ENCODE peak calls at places on chromosome 21, in five cellular contexts. One of them, this sample, is unnamed.

GRCh38 chr21:32558131-32558530 is 27.2 kb downstream of the TCP10L start:
- DNase-seq in MM.1S: no peak
- DNase-seq in A549: no peak
- DNase-seq in naive thymus-derived CD4-positive, alpha-beta T cell: no peak
- DNase-seq in fibroblast of mammary gland: no peak
- DNase-seq in this sample: no peak

GRCh38 chr21:44848821-44849521 is 24.5 kb downstream of the PTTG1IP start:
- DNase-seq in MM.1S: no peak
- DNase-seq in A549: no peak
- DNase-seq in naive thymus-derived CD4-positive, alpha-beta T cell: no peak
- DNase-seq in fibroblast of mammary gland: no peak
- DNase-seq in this sample: no peak

GRCh38 chr21:33762798-33763572 is 120.7 kb downstream of the ITSN1 start:
- DNase-seq in MM.1S: no peak
- DNase-seq in A549: no peak
- DNase-seq in naive thymus-derived CD4-positive, alpha-beta T cell: no peak
- DNase-seq in fibroblast of mammary gland: peak
- DNase-seq in this sample: peak

GRCh38 chr21:34092241-34092921 is 19.0 kb downstream of the MRPS6 start:
- DNase-seq in MM.1S: no peak
- DNase-seq in A549: no peak
- DNase-seq in naive thymus-derived CD4-positive, alpha-beta T cell: no peak
- DNase-seq in fibroblast of mammary gland: no peak
- DNase-seq in this sample: no peak

GRCh38 chr21:39712976-39713375 is 32.0 kb upstream of the IGSF5 start:
- DNase-seq in MM.1S: no peak
- DNase-seq in A549: peak
- DNase-seq in naive thymus-derived CD4-positive, alpha-beta T cell: no peak
- DNase-seq in fibroblast of mammary gland: no peak
- DNase-seq in this sample: no peak

GRCh38 chr21:45373991-45374816 is 30.8 kb upstream of the COL18A1 start:
- DNase-seq in MM.1S: no peak
- DNase-seq in A549: no peak
- DNase-seq in naive thymus-derived CD4-positive, alpha-beta T cell: no peak
- DNase-seq in fibroblast of mammary gland: no peak
- DNase-seq in this sample: no peak

GRCh38 chr21:46111857-46112730 is 14.2 kb downstream of the COL6A2 start:
- DNase-seq in MM.1S: no peak
- DNase-seq in A549: no peak
- DNase-seq in naive thymus-derived CD4-positive, alpha-beta T cell: no peak
- DNase-seq in fibroblast of mammary gland: no peak
- DNase-seq in this sample: no peak

GRCh38 chr21:31447477-31447876 is 103.4 kb upstream of the TIAM1 start:
- DNase-seq in MM.1S: no peak
- DNase-seq in A549: no peak
- DNase-seq in naive thymus-derived CD4-positive, alpha-beta T cell: no peak
- DNase-seq in fibroblast of mammary gland: peak
- DNase-seq in this sample: peak

GRCh38 chr21:46054447-46054846 is 43.5 kb upstream of the COL6A2 start:
- DNase-seq in MM.1S: no peak
- DNase-seq in A549: no peak
- DNase-seq in naive thymus-derived CD4-positive, alpha-beta T cell: no peak
- DNase-seq in fibroblast of mammary gland: peak
- DNase-seq in this sample: peak

GRCh38 chr21:29340228-29340627 is 41.5 kb downstream of the BACH1 start:
- DNase-seq in MM.1S: no peak
- DNase-seq in A549: no peak
- DNase-seq in naive thymus-derived CD4-positive, alpha-beta T cell: no peak
- DNase-seq in fibroblast of mammary gland: peak
- DNase-seq in this sample: peak
- H3K4me3 ChIP-seq in MM.1S: no peak
- H3K4me3 ChIP-seq in A549: no peak
- H3K4me3 ChIP-seq in naive thymus-derived CD4-positive, alpha-beta T cell: no peak
- H3K4me3 ChIP-seq in fibroblast of mammary gland: no peak
- H3K4me3 ChIP-seq in this sample: no peak

DNA sequence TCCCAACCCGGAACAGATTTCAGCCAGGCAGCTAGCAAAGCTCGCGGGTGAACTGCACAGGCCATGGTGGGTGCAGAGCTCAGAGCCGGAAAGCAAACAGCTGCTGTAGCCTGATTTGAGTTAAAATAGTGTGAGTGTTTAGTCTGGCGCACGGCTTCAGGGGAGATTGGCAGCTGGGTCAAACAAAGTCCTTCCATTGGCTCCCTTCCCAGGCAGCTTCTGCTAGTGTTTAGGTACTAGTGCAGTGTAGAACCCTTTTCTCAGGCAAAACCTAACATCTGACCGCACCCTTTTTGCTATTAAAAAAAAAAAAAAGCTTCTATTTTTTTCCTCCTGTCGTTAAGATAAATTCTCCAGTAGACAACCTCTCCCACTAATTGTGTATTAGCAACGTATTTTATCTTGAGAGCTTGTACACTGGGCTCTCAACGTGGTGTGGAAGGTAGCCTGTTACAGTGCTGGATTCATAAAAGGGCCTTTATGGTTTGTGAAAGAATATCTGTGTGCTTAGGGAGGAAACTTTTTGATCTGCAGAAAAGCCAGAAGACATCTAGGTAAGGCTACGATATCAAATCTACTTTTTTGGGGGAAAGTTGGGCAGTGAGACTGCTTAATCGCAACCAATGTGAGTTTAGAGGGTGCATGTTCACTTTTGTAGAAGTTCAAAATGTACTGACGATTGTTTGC is 689.5 kb downstream of the USP25 start:
- DNase-seq in MM.1S: no peak
- DNase-seq in A549: peak
- DNase-seq in naive thymus-derived CD4-positive, alpha-beta T cell: no peak
- DNase-seq in fibroblast of mammary gland: peak
- DNase-seq in this sample: peak
- H3K4me3 ChIP-seq in MM.1S: no peak
- H3K4me3 ChIP-seq in A549: peak
- H3K4me3 ChIP-seq in naive thymus-derived CD4-positive, alpha-beta T cell: no peak
- H3K4me3 ChIP-seq in fibroblast of mammary gland: peak
- H3K4me3 ChIP-seq in this sample: peak

GRCh38 chr21:35363458-35363857 is 314.4 kb upstream of the RUNX1 start:
- DNase-seq in MM.1S: no peak
- DNase-seq in A549: no peak
- DNase-seq in naive thymus-derived CD4-positive, alpha-beta T cell: no peak
- DNase-seq in fibroblast of mammary gland: no peak
- DNase-seq in this sample: no peak
- H3K4me3 ChIP-seq in MM.1S: no peak
- H3K4me3 ChIP-seq in A549: no peak
- H3K4me3 ChIP-seq in naive thymus-derived CD4-positive, alpha-beta T cell: no peak
- H3K4me3 ChIP-seq in fibroblast of mammary gland: no peak
- H3K4me3 ChIP-seq in this sample: no peak

GRCh38 chr21:36105327-36105842 is 29.5 kb upstream of the CBR3 start:
- DNase-seq in MM.1S: no peak
- DNase-seq in A549: no peak
- DNase-seq in naive thymus-derived CD4-positive, alpha-beta T cell: no peak
- DNase-seq in fibroblast of mammary gland: no peak
- DNase-seq in this sample: no peak
- H3K4me3 ChIP-seq in MM.1S: no peak
- H3K4me3 ChIP-seq in A549: no peak
- H3K4me3 ChIP-seq in naive thymus-derived CD4-positive, alpha-beta T cell: no peak
- H3K4me3 ChIP-seq in fibroblast of mammary gland: peak
- H3K4me3 ChIP-seq in this sample: peak

GRCh38 chr21:25298512-25299491 is 308.5 kb downstream of the MRPL39 start:
- DNase-seq in MM.1S: peak
- DNase-seq in A549: no peak
- DNase-seq in naive thymus-derived CD4-positive, alpha-beta T cell: no peak
- DNase-seq in fibroblast of mammary gland: peak
- DNase-seq in this sample: peak

GRCh38 chr21:25297117-25297516 is 310.2 kb downstream of the MRPL39 start:
- DNase-seq in MM.1S: no peak
- DNase-seq in A549: no peak
- DNase-seq in naive thymus-derived CD4-positive, alpha-beta T cell: no peak
- DNase-seq in fibroblast of mammary gland: no peak
- DNase-seq in this sample: no peak

GRCh38 chr21:25292396-25292795 is 314.9 kb downstream of the MRPL39 start:
- DNase-seq in MM.1S: no peak
- DNase-seq in A549: no peak
- DNase-seq in naive thymus-derived CD4-positive, alpha-beta T cell: no peak
- DNase-seq in fibroblast of mammary gland: no peak
- DNase-seq in this sample: no peak

GRCh38 chr21:25300632-25301031 is 306.6 kb downstream of the MRPL39 start:
- DNase-seq in MM.1S: no peak
- DNase-seq in A549: no peak
- DNase-seq in naive thymus-derived CD4-positive, alpha-beta T cell: no peak
- DNase-seq in fibroblast of mammary gland: no peak
- DNase-seq in this sample: no peak

GRCh38 chr21:25296239-25296638 is 311.0 kb downstream of the MRPL39 start:
- DNase-seq in MM.1S: no peak
- DNase-seq in A549: no peak
- DNase-seq in naive thymus-derived CD4-positive, alpha-beta T cell: no peak
- DNase-seq in fibroblast of mammary gland: peak
- DNase-seq in this sample: no peak
- H3K4me3 ChIP-seq in MM.1S: no peak
- H3K4me3 ChIP-seq in A549: no peak
- H3K4me3 ChIP-seq in naive thymus-derived CD4-positive, alpha-beta T cell: no peak
- H3K4me3 ChIP-seq in fibroblast of mammary gland: no peak
- H3K4me3 ChIP-seq in this sample: no peak

DNA sequence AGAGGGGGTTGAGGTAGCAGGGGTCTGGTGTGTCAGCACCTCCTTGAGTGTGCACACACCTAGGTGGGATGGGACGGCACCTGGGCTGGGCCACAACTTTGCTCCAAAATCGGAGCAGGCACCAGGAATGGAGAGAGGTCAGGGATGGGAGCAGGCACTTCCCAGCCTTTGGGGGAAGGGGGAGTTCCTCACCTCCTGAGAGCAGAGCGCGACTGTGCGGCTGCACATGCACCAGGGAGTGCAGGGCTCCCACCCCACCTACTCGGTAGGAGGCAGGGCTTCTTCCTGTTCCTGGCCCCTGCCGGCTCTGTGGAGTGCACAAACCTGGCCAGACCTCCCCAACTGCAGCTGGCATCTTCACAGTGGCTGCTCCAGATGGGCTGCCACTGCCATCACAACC is 399.3 kb downstream of the NCAM2 start:
- DNase-seq in MM.1S: no peak
- DNase-seq in A549: no peak
- DNase-seq in naive thymus-derived CD4-positive, alpha-beta T cell: no peak
- DNase-seq in fibroblast of mammary gland: no peak
- DNase-seq in this sample: no peak
- H3K4me3 ChIP-seq in MM.1S: no peak
- H3K4me3 ChIP-seq in A549: no peak
- H3K4me3 ChIP-seq in naive thymus-derived CD4-positive, alpha-beta T cell: no peak
- H3K4me3 ChIP-seq in fibroblast of mammary gland: no peak
- H3K4me3 ChIP-seq in this sample: no peak